ENCODE peak calls at places on chromosomes 13 and 19, in five cellular contexts. Q is brain microvascular endothelial cell, O is psoas muscle, Z is mucosa of descending colon, N is upper lobe of right lung. P is an unnamed sample. For H3K36me3, the result is how much of the 10 kb centered on the place peaks cover.

GRCh38 chr13:112779856-112780604 is 90.2 kb downstream of the ATP11A start:
- DNase-seq in N (no peak), O (no peak), Q (no peak), Z (no peak), P (no peak)

GRCh38 chr13:94710881-94711560 is 1.3 kb downstream of the SOX21 start:
- DNase-seq in O (no peak), Q (no peak), N (peak), Z (peak), P (no peak)

GRCh38 chr13:74026753-74027152 is 107.5 kb downstream of the KLF12 start:
- DNase-seq in Z (peak), Q (peak), N (no peak), O (no peak), P (peak)

GRCh38 chr19:12723643-12724426 is at the start of gene TNPO2:
- DNase-seq in O (peak), Z (peak), Q (peak), N (peak), P (peak)

GRCh38 chr13:26007774-26008173 is 44.0 kb downstream of the SHISA2 start:
- DNase-seq in Z (no peak), Q (no peak), O (no peak), N (no peak), P (no peak)

GRCh38 chr13:73025212-73026012 is 33.4 kb upstream of the KLF5 start:
- DNase-seq in Z (no peak), O (no peak), Q (no peak), N (no peak), P (no peak)

GRCh38 chr13:94210826-94211225 is 268.7 kb downstream of the DCT start:
- DNase-seq in Z (no peak), O (no peak), Q (no peak), N (no peak), P (no peak)

GRCh38 chr19:18804643-18805042 is 13.5 kb upstream of the COMP start:
- DNase-seq in Q (no peak), O (no peak), Z (no peak), N (no peak), P (no peak)

GRCh38 chr19:2449019-2449418 is 7.7 kb downstream of the LMNB2 start:
- DNase-seq in Q (no peak), N (no peak), O (no peak), Z (no peak), P (no peak)

GRCh38 chr13:89281331-89281730 is 1610.2 kb downstream of the SLITRK5 start:
- DNase-seq in N (no peak), O (no peak), Q (no peak), Z (no peak), P (no peak)

GRCh38 chr13:26658491-26658890 is 101.0 kb downstream of the WASF3 start:
- DNase-seq in O (no peak), N (no peak), Z (no peak), Q (no peak), P (no peak)

GRCh38 chr19:8811315-8812172 is 20.6 kb downstream of the ZNF558 start:
- DNase-seq in O (no peak), Q (no peak), N (no peak), Z (no peak), P (no peak)

GRCh38 chr13:66117573-66117972 is 1112.6 kb downstream of the PCDH9 start:
- DNase-seq in Q (no peak), N (no peak), O (no peak), Z (no peak), P (no peak)

GRCh38 chr19:49064768-49065611 is at the start of gene NTF4:
- DNase-seq in Z (peak), O (peak), N (no peak), Q (no peak), P (no peak)

GRCh38 chr13:24287748-24288287 is 21.6 kb upstream of the C1QTNF9 start:
- DNase-seq in O (no peak), N (no peak), Q (no peak), Z (no peak), P (no peak)

GRCh38 chr19:12527034-12527836 is 24.0 kb downstream of the ZNF564 start:
- DNase-seq in Q (peak), Z (no peak), O (no peak), N (no peak), P (no peak)

GRCh38 chr19:13430790-13431582 is 75.3 kb downstream of the CACNA1A start:
- DNase-seq in Z (peak), O (peak), N (peak), Q (peak), P (peak)

GRCh38 chr13:35979378-35979911 is 151.7 kb downstream of the DCLK1 start:
- DNase-seq in N (no peak), Q (peak), O (peak), Z (no peak), P (no peak)

GRCh38 chr19:15284091-15284490 is 48.2 kb downstream of the BRD4 start:
- DNase-seq in Q (no peak), Z (no peak), O (no peak), N (no peak), P (no peak)

GRCh38 chr13:49340161-49340560 is 92.4 kb downstream of the CDADC1 start:
- DNase-seq in O (no peak), N (no peak), Z (no peak), Q (no peak), P (no peak)

GRCh38 chr13:44238011-44238421 is 135.6 kb upstream of the SERP2 start:
- DNase-seq in N (no peak), Z (no peak), O (no peak), Q (no peak), P (no peak)

GRCh38 chr19:18580311-18580710 is 8.3 kb upstream of the REX1BD start:
- DNase-seq in Q (no peak), O (no peak), Z (no peak), N (no peak), P (no peak)

GRCh38 chr19:38047641-38048040 is 140.6 kb downstream of the SIPA1L3 start:
- DNase-seq in Q (no peak), O (no peak), Z (no peak), N (no peak), P (peak)

GRCh38 chr19:35755550-35756371 is 1.1 kb downstream of the HSPB6 start:
- DNase-seq in Q (peak), N (peak), O (peak), Z (peak), P (no peak)

GRCh38 chr13:113448885-113449692 is 4.2 kb downstream of the ADPRHL1 start:
- DNase-seq in O (peak), Q (no peak), N (peak), Z (peak), P (no peak)

GRCh38 chr13:112901951-112902651 is 66.9 kb upstream of the MCF2L start:
- DNase-seq in O (no peak), N (no peak), Z (no peak), Q (no peak), P (no peak)

GRCh38 chr19:50658438-50659317 is 9.4 kb downstream of the C19orf81 start:
- DNase-seq in Z (peak), Q (peak), O (peak), N (peak), P (peak)

GRCh38 chr13:76925115-76925514 is 23.2 kb upstream of the ACOD1 start:
- DNase-seq in N (no peak), Q (no peak), Z (no peak), O (no peak), P (no peak)

GRCh38 chr19:58399903-58400637 is 4.6 kb downstream of the RNF225 start:
- DNase-seq in O (no peak), Q (no peak), N (no peak), Z (no peak), P (no peak)

GRCh38 chr19:18470153-18470552 is 32.2 kb upstream of the ISYNA1 start:
- DNase-seq in O (no peak), Q (no peak), Z (no peak), N (no peak), P (no peak)

GRCh38 chr19:38049105-38049649 is 142.2 kb downstream of the SIPA1L3 start:
- DNase-seq in Z (no peak), N (no peak), O (no peak), Q (peak), P (peak)

GRCh38 chr13:77827350-77827749 is 91.3 kb downstream of the EDNRB start:
- DNase-seq in O (no peak), Q (no peak), Z (no peak), N (no peak), P (no peak)

GRCh38 chr13:43963726-43964125 is 84.0 kb downstream of the LACC1 start:
- DNase-seq in O (no peak), N (no peak), Z (no peak), Q (no peak), P (no peak)

GRCh38 chr19:51341976-51342580 is at the start of gene VSIG10L:
- DNase-seq in Z (no peak), N (no peak), O (peak), Q (no peak), P (no peak)

GRCh38 chr13:66074018-66074615 is 1156.0 kb downstream of the PCDH9 start:
- DNase-seq in O (no peak), Z (no peak), N (no peak), Q (no peak), P (no peak)

GRCh38 chr13:53189162-53189561 is 160.5 kb downstream of the OLFM4 start:
- DNase-seq in Z (no peak), O (no peak), Q (no peak), N (no peak), P (no peak)

GRCh38 chr13:110645750-110646149 is 30.4 kb downstream of the NAXD start:
- DNase-seq in O (no peak), Q (no peak), Z (no peak), N (no peak), P (no peak)

GRCh38 chr13:110643324-110643723 is 28.0 kb downstream of the NAXD start:
- DNase-seq in Z (no peak), N (no peak), Q (no peak), O (no peak), P (no peak)

GRCh38 chr13:110644892-110645521 is 29.7 kb downstream of the NAXD start:
- DNase-seq in Z (peak), Q (peak), O (peak), N (peak), P (no peak)

GRCh38 chr13:110642291-110642981 is 27.1 kb downstream of the NAXD start:
- DNase-seq in Z (no peak), N (no peak), O (no peak), Q (no peak), P (no peak)

GRCh38 chr13:110643768-110644421 is 28.6 kb downstream of the NAXD start:
- DNase-seq in N (no peak), Q (no peak), O (no peak), Z (no peak), P (no peak)
- H3K36me3 ChIP-seq in N (half or more), Q (under half), O (half or more), Z (under half), P (under half)

GRCh38 chr19:45998834-45999233 is 3.6 kb downstream of the CCDC61 start:
- DNase-seq in O (no peak), Q (no peak), Z (no peak), N (no peak), P (no peak)

GRCh38 chr19:45995715-45996385 is 583 bp downstream of the CCDC61 start:
- DNase-seq in Q (peak), N (no peak), Z (no peak), O (no peak), P (no peak)

GRCh38 chr19:45996933-45997332 is 1.7 kb downstream of the CCDC61 start:
- DNase-seq in Q (no peak), Z (no peak), N (no peak), O (no peak), P (no peak)

GRCh38 chr19:45994456-45994988 is 745 bp upstream of the CCDC61 start:
- DNase-seq in O (no peak), N (no peak), Z (no peak), Q (no peak), P (no peak)

DNA sequence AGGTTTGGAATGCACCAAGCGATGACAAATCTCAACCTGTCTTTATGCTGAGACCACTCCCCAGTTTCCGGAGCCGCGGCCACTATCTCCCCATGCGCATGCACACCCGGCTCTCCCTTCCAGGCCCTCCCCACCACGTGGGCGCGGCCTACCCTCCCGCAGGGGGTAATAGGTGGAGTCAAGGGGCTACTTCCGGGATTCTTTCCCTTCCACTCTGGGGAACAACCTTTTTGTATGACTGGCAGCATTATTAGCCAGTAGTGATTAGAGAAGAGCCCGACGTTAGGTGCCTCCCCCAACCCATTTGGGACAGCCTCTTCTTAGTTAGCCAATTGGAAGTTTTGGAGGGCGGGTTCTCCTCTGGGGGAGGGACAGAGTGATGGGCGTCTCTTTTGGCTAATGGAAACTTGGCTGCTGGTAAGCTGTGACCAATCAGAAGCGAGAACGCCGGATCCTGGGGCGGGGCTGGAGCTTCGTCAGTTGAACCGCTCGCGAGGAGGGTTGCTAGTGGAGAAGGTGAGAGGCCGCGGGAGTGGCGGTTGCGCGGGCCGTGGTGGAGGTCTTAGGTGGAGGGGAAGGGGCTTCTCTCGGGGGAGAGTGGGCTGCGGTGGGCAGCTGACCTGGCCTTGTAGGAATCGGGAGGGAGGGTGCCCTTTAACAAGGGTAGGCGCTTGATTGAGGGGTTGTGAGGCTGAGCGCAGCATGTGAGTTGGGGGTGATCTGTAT is at the start of gene CCDC61:
- DNase-seq in N (peak), Q (peak), Z (peak), O (peak), P (peak)
- TF ChIP-seq CTCF in N (no peak), Q (no peak), Z (peak), O (no peak), P (no peak)

GRCh38 chr19:5934002-5934401 is 19.9 kb downstream of the CAPS start:
- DNase-seq in O (no peak), N (no peak), Z (no peak), Q (no peak), P (no peak)
- H3K36me3 ChIP-seq in O (half or more), N (under half), Z (under half), Q (under half), P (under half)

GRCh38 chr19:33333615-33334014 is 31.3 kb upstream of the CEBPA start:
- DNase-seq in Z (no peak), O (no peak), N (no peak), Q (no peak), P (no peak)
- TF ChIP-seq CTCF in Z (no peak), O (no peak), N (no peak), Q (no peak), P (no peak)

GRCh38 chr19:55248704-55249103 is 10.1 kb downstream of the PPP6R1 start:
- DNase-seq in Z (no peak), N (no peak), O (no peak), Q (no peak), P (no peak)
- H3K36me3 ChIP-seq in Z (under half), N (under half), O (under half), Q (under half), P (under half)

DNA sequence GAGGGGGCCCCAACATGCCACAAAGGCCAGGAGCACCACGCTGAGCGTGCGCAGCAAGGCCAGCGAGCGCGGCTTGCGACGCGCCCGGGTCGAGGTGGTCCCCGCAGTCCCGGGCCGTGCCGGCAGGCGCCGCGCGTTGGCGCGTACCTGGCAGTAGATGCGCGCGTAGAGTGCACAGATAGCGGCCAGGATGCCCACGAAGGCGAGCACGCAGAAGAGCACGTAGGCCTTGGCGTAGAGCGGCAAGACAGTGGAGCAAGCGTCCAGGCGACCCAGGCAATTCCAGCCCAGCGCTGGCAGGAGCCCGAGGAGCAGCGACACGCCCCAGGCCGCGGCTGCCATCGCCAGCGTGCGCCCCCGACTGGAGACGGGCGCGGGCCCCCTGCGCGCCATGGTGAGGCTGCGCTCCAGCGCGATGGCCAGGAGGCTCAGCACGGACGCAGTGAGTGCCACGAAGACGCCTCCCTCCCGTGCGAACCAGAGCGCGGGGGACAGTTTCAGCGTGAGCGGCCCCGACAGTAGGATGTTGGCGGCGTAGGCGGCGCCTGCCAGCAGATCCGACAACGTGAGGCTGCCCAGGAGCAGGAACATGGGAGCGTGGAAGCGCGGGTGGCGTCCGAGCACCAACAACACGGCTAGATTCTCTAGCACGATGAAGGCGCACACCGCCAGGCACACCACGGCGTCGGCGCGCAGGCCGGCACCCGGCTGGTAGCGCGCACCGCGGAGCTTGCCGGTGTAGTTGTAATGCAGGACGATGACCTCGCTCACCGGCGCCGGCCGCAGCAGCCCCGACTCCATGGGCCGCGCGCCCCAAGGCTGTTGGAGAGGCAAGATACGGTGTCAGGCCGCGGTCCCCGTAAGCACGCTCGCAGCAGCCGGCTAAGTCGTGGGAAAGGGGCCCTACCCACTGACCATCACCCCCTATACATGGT is 2.8 kb downstream of the S1PR5 start:
- DNase-seq in Q (no peak), Z (no peak), N (no peak), O (no peak), P (no peak)
- TF ChIP-seq CTCF in Q (no peak), Z (no peak), N (no peak), O (no peak), P (no peak)

DNA sequence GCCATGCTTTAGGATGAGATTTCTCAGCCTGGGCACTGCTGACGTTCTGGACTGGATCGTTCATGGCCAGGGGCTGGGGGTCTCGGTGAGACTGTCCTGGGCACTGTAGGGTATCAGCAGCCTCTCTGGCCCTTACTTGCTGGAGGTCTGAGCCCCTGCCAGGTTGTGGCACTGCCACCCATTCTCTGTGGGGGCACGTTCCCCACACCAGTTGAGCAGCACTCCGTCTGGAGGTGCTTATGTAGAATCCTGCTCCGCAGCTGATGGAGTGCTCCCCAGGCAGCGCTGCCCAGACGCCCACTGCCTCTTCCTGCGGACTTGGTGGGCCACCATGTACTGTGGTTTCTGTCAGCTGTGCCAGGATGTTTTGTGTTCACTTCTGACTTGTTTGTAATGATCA is 41.2 kb upstream of the TEX29 start:
- DNase-seq in O (no peak), N (no peak), Z (no peak), Q (no peak), P (no peak)
- H3K36me3 ChIP-seq in O (half or more), N (half or more), Z (under half), Q (under half), P (under half)

P was measured in GM06990.